ENCODE peak calls at places on chromosomes 13 and 19, in four cellular contexts. One of them, this sample, is unnamed.

GRCh38 chr13:44128522-44128921 is 245.1 kb upstream of the SERP2 start:
- DNase-seq in colonic mucosa: no peak
- DNase-seq in lower leg skin: no peak
- DNase-seq in fibroblast of lung: peak
- DNase-seq in this sample: no peak

GRCh38 chr19:13953021-13953531 is 767 bp downstream of the DCAF15 start:
- DNase-seq in colonic mucosa: peak
- DNase-seq in lower leg skin: peak
- DNase-seq in fibroblast of lung: peak
- DNase-seq in this sample: peak

GRCh38 chr13:100600461-100600860 is 11.9 kb upstream of the GGACT start:
- DNase-seq in colonic mucosa: no peak
- DNase-seq in lower leg skin: no peak
- DNase-seq in fibroblast of lung: no peak
- DNase-seq in this sample: no peak

GRCh38 chr19:15015946-15016542 is 33.2 kb upstream of the CASP14 start:
- DNase-seq in colonic mucosa: no peak
- DNase-seq in lower leg skin: no peak
- DNase-seq in fibroblast of lung: peak
- DNase-seq in this sample: peak

GRCh38 chr19:53463263-53463662 is 4.3 kb upstream of the ZNF813 start:
- DNase-seq in colonic mucosa: peak
- DNase-seq in lower leg skin: no peak
- DNase-seq in fibroblast of lung: peak
- DNase-seq in this sample: no peak

GRCh38 chr19:34145741-34146202 is 26.5 kb upstream of the LSM14A start:
- DNase-seq in colonic mucosa: peak
- DNase-seq in lower leg skin: peak
- DNase-seq in fibroblast of lung: peak
- DNase-seq in this sample: peak

GRCh38 chr19:16649734-16650133 is 10.2 kb downstream of the SMIM7 start:
- DNase-seq in colonic mucosa: no peak
- DNase-seq in lower leg skin: no peak
- DNase-seq in fibroblast of lung: no peak
- DNase-seq in this sample: no peak

GRCh38 chr13:97853550-97853949 is 99.9 kb upstream of the IPO5 start:
- DNase-seq in colonic mucosa: no peak
- DNase-seq in lower leg skin: no peak
- DNase-seq in fibroblast of lung: peak
- DNase-seq in this sample: no peak

GRCh38 chr13:51523082-51523518 is 61.2 kb upstream of the WDFY2 start:
- DNase-seq in colonic mucosa: no peak
- DNase-seq in lower leg skin: peak
- DNase-seq in fibroblast of lung: peak
- DNase-seq in this sample: no peak

GRCh38 chr19:10643968-10644290 is 10.2 kb upstream of the ILF3 start:
- DNase-seq in colonic mucosa: no peak
- DNase-seq in lower leg skin: no peak
- DNase-seq in fibroblast of lung: no peak
- DNase-seq in this sample: no peak

GRCh38 chr19:58549664-58550361 is 5.1 kb downstream of the CHMP2A start:
- DNase-seq in colonic mucosa: no peak
- DNase-seq in lower leg skin: no peak
- DNase-seq in fibroblast of lung: no peak
- DNase-seq in this sample: no peak

GRCh38 chr19:58551123-58551497 is 3.8 kb downstream of the CHMP2A start:
- DNase-seq in colonic mucosa: no peak
- DNase-seq in lower leg skin: no peak
- DNase-seq in fibroblast of lung: no peak
- DNase-seq in this sample: no peak

GRCh38 chr19:58552655-58553054 is 2.2 kb downstream of the CHMP2A start:
- DNase-seq in colonic mucosa: no peak
- DNase-seq in lower leg skin: no peak
- DNase-seq in fibroblast of lung: no peak
- DNase-seq in this sample: no peak

GRCh38 chr19:58550362-58551122 is 4.4 kb downstream of the CHMP2A start:
- DNase-seq in colonic mucosa: no peak
- DNase-seq in lower leg skin: no peak
- DNase-seq in fibroblast of lung: no peak
- DNase-seq in this sample: no peak

GRCh38 chr19:58551577-58552471 is 3.1 kb downstream of the CHMP2A start:
- DNase-seq in colonic mucosa: no peak
- DNase-seq in lower leg skin: no peak
- DNase-seq in fibroblast of lung: no peak
- DNase-seq in this sample: no peak
- TF ChIP-seq CTCF in colonic mucosa: no peak
- TF ChIP-seq CTCF in lower leg skin: no peak
- TF ChIP-seq CTCF in fibroblast of lung: no peak
- TF ChIP-seq CTCF in this sample: no peak

GRCh38 chr19:40607311-40607871 is 6.2 kb downstream of the LTBP4 start:
- DNase-seq in colonic mucosa: peak
- DNase-seq in lower leg skin: no peak
- DNase-seq in fibroblast of lung: no peak
- DNase-seq in this sample: no peak

GRCh38 chr19:40603719-40604646 is 2.8 kb downstream of the LTBP4 start:
- DNase-seq in colonic mucosa: peak
- DNase-seq in lower leg skin: peak
- DNase-seq in fibroblast of lung: peak
- DNase-seq in this sample: peak

GRCh38 chr19:40604647-40605200 is 3.6 kb downstream of the LTBP4 start:
- DNase-seq in colonic mucosa: peak
- DNase-seq in lower leg skin: no peak
- DNase-seq in fibroblast of lung: no peak
- DNase-seq in this sample: peak

GRCh38 chr19:40603071-40603718 is 2.0 kb downstream of the LTBP4 start:
- DNase-seq in colonic mucosa: peak
- DNase-seq in lower leg skin: no peak
- DNase-seq in fibroblast of lung: peak
- DNase-seq in this sample: no peak

GRCh38 chr19:40605201-40605971 is 4.2 kb downstream of the LTBP4 start:
- DNase-seq in colonic mucosa: peak
- DNase-seq in lower leg skin: peak
- DNase-seq in fibroblast of lung: peak
- DNase-seq in this sample: peak
- TF ChIP-seq CTCF in colonic mucosa: no peak
- TF ChIP-seq CTCF in lower leg skin: no peak
- TF ChIP-seq CTCF in fibroblast of lung: no peak
- TF ChIP-seq CTCF in this sample: no peak

GRCh38 chr19:32890326-32890725 is 20.8 kb upstream of the SLC7A9 start:
- DNase-seq in colonic mucosa: no peak
- DNase-seq in lower leg skin: no peak
- DNase-seq in fibroblast of lung: no peak
- DNase-seq in this sample: no peak
- TF ChIP-seq CTCF in colonic mucosa: no peak
- TF ChIP-seq CTCF in lower leg skin: no peak
- TF ChIP-seq CTCF in fibroblast of lung: no peak
- TF ChIP-seq CTCF in this sample: no peak

DNA sequence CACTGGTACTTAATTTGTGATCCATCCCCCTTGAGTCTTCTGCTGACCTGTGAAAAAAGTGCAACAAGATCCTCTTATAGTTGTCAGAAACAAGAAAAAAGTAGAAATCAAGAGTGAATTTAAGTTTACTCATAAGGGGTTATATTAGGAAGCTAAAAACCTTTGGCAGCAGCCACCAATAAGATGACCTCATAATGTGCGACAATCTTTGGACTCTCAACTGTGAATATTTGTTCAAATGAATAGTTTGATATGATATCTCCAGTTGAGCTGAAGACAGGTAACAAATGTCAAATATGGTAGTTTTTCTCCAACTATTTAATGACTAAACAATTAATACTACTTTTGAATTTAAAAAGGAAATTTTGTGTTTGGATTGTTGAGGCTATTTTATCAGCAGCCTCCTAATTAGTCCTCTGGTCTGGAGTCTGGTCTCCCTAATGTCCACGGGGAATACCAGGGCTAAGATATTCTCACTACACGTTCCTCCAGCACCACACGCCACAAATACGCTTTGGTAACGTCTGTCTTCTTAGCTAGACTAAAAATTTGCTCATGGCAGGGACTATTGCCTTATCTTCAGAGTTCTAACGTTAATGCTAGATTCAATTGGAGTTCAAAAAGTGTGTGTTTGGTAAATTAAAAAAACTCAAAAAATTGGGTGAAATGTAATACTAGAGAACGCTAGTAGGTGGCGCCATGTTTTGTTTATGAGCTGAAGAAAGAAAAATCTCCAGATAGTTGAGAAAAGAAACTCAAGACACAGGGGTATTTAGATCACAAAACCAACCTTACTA is 51.0 kb upstream of the PDX1 start:
- DNase-seq in colonic mucosa: no peak
- DNase-seq in lower leg skin: no peak
- DNase-seq in fibroblast of lung: no peak
- DNase-seq in this sample: peak
- TF ChIP-seq CTCF in colonic mucosa: peak
- TF ChIP-seq CTCF in lower leg skin: no peak
- TF ChIP-seq CTCF in fibroblast of lung: peak
- TF ChIP-seq CTCF in this sample: peak

DNA sequence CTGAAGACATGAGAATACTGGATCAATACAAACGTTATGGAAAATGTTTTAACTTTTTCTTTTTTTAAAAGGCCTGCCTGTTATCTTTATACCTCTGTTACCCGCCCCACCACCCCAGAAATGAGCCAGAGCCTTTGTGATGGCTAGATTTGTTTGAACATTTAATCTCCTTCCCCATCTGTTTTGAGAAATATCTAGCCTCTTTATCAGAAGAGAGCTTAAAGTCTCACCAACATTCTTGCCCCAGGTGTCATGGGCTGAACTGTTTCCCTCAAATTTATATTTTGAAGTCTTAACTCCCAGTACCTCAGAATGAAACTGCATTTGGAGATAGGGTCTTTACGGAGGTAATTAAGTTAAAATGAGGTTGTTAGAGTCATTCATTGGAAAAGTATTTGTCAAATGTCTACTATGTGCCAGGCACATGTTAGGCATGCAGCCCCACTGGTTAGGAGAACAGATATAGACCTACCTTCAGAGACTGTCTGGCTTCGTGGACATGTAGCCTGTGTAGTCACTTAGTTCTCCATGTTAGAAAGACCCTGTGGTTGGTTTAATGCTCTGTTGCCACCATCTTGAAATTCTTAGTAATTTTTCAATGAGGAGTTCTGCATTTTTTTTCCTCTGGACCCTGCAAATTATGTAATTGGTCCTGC is 6.3 kb upstream of the RB1 start:
- DNase-seq in colonic mucosa: no peak
- DNase-seq in lower leg skin: no peak
- DNase-seq in fibroblast of lung: no peak
- DNase-seq in this sample: no peak
- TF ChIP-seq CTCF in colonic mucosa: no peak
- TF ChIP-seq CTCF in lower leg skin: no peak
- TF ChIP-seq CTCF in fibroblast of lung: no peak
- TF ChIP-seq CTCF in this sample: no peak

GRCh38 chr19:17754634-17755532 is 3.6 kb downstream of the FCHO1 start:
- DNase-seq in colonic mucosa: no peak
- DNase-seq in lower leg skin: no peak
- DNase-seq in fibroblast of lung: no peak
- DNase-seq in this sample: no peak
- TF ChIP-seq CTCF in colonic mucosa: no peak
- TF ChIP-seq CTCF in lower leg skin: no peak
- TF ChIP-seq CTCF in fibroblast of lung: no peak
- TF ChIP-seq CTCF in this sample: no peak

GRCh38 chr19:5016781-5017180 is 47.9 kb downstream of the KDM4B start:
- DNase-seq in colonic mucosa: no peak
- DNase-seq in lower leg skin: no peak
- DNase-seq in fibroblast of lung: no peak
- DNase-seq in this sample: no peak
- TF ChIP-seq CTCF in colonic mucosa: no peak
- TF ChIP-seq CTCF in lower leg skin: no peak
- TF ChIP-seq CTCF in fibroblast of lung: no peak
- TF ChIP-seq CTCF in this sample: no peak